ENCODE peak calls at places on chromosomes 4 and X, in six cellular contexts. One of them, this sample, is unnamed.

GRCh38 chr4:8707045-8707781 is 114.6 kb downstream of the CPZ start:
- DNase-seq in testis: no peak
- DNase-seq in Calu3: no peak
- DNase-seq in NB4: no peak
- DNase-seq in GM12864: no peak
- DNase-seq in foreskin keratinocyte: no peak
- DNase-seq in this sample: no peak

GRCh38 chr4:190014771-190015537 is 12.1 kb downstream of the FRG2 start:
- DNase-seq in foreskin keratinocyte: no peak
- DNase-seq in Calu3: no peak
- DNase-seq in testis: no peak
- DNase-seq in GM12864: no peak
- DNase-seq in NB4: no peak
- DNase-seq in this sample: peak; percentile 58

GRCh38 chr4:188934320-188934975 is 795.2 kb downstream of the TRIML1 start:
- DNase-seq in NB4: no peak
- DNase-seq in Calu3: peak; percentile 49
- DNase-seq in GM12864: no peak
- DNase-seq in foreskin keratinocyte: peak; percentile 66
- DNase-seq in testis: no peak
- DNase-seq in this sample: no peak

GRCh38 chrX:43703211-43703791 is 47.2 kb downstream of the MAOA start:
- DNase-seq in testis: no peak
- DNase-seq in NB4: no peak
- DNase-seq in Calu3: no peak
- DNase-seq in foreskin keratinocyte: no peak
- DNase-seq in GM12864: no peak
- DNase-seq in this sample: no peak

GRCh38 chr4:109410776-109411175 is 22.8 kb upstream of the SEC24B start:
- DNase-seq in foreskin keratinocyte: no peak
- DNase-seq in testis: no peak
- DNase-seq in GM12864: no peak
- DNase-seq in Calu3: peak; percentile 14
- DNase-seq in NB4: no peak
- DNase-seq in this sample: no peak

GRCh38 chr4:98544818-98545399 is 113.5 kb downstream of the TSPAN5 start:
- DNase-seq in GM12864: no peak
- DNase-seq in foreskin keratinocyte: no peak
- DNase-seq in testis: no peak
- DNase-seq in Calu3: no peak
- DNase-seq in NB4: no peak
- DNase-seq in this sample: no peak

GRCh38 chrX:13415551-13415950 is 95.7 kb upstream of the ATXN3L start:
- DNase-seq in NB4: no peak
- DNase-seq in Calu3: no peak
- DNase-seq in testis: no peak
- DNase-seq in foreskin keratinocyte: no peak
- DNase-seq in GM12864: no peak
- DNase-seq in this sample: no peak

GRCh38 chrX:22171287-22172060 is 101.2 kb upstream of the CBLL2 start:
- DNase-seq in GM12864: no peak
- DNase-seq in Calu3: no peak
- DNase-seq in testis: no peak
- DNase-seq in NB4: no peak
- DNase-seq in foreskin keratinocyte: no peak
- DNase-seq in this sample: no peak

GRCh38 chrX:110402091-110402854 is 43.6 kb downstream of the RTL9 start:
- DNase-seq in Calu3: no peak
- DNase-seq in testis: no peak
- DNase-seq in GM12864: no peak
- DNase-seq in NB4: no peak
- DNase-seq in foreskin keratinocyte: peak; percentile 74
- DNase-seq in this sample: no peak

GRCh38 chr4:112327950-112328349 is 30.8 kb downstream of the ALPK1 start:
- DNase-seq in Calu3: no peak
- DNase-seq in GM12864: no peak
- DNase-seq in testis: no peak
- DNase-seq in foreskin keratinocyte: peak; percentile 18
- DNase-seq in NB4: peak; percentile 62
- DNase-seq in this sample: peak; percentile 42

GRCh38 chr4:142549726-142550463 is 296.2 kb downstream of the INPP4B start:
- DNase-seq in GM12864: no peak
- DNase-seq in foreskin keratinocyte: peak; percentile 99
- DNase-seq in NB4: no peak
- DNase-seq in Calu3: peak; percentile 72
- DNase-seq in testis: no peak
- DNase-seq in this sample: no peak

GRCh38 chr4:3420956-3421355 is 20.8 kb upstream of the HGFAC start:
- DNase-seq in Calu3: no peak
- DNase-seq in NB4: no peak
- DNase-seq in GM12864: no peak
- DNase-seq in foreskin keratinocyte: no peak
- DNase-seq in testis: no peak
- DNase-seq in this sample: no peak

GRCh38 chr4:76208005-76208765 is 5.4 kb downstream of the SCARB2 start:
- DNase-seq in testis: peak; percentile 84
- DNase-seq in Calu3: peak; percentile 29
- DNase-seq in GM12864: no peak
- DNase-seq in foreskin keratinocyte: peak; percentile 75
- DNase-seq in NB4: peak; percentile 18
- DNase-seq in this sample: no peak

GRCh38 chrX:110125435-110125834 is 122.5 kb downstream of the TMEM164 start:
- DNase-seq in NB4: no peak
- DNase-seq in foreskin keratinocyte: no peak
- DNase-seq in GM12864: no peak
- DNase-seq in testis: no peak
- DNase-seq in Calu3: peak; percentile 9
- DNase-seq in this sample: no peak

GRCh38 chr4:101787917-101788316 is 2.6 kb upstream of the BANK1 start:
- DNase-seq in Calu3: no peak
- DNase-seq in foreskin keratinocyte: no peak
- DNase-seq in NB4: no peak
- DNase-seq in testis: no peak
- DNase-seq in GM12864: no peak
- DNase-seq in this sample: no peak

GRCh38 chr4:44727471-44727870 is 1.1 kb upstream of the GNPDA2 start:
- DNase-seq in foreskin keratinocyte: no peak
- DNase-seq in NB4: no peak
- DNase-seq in Calu3: no peak
- DNase-seq in GM12864: no peak
- DNase-seq in testis: no peak
- DNase-seq in this sample: no peak

GRCh38 chr4:44725166-44725565 is 1.2 kb downstream of the GNPDA2 start:
- DNase-seq in NB4: no peak
- DNase-seq in foreskin keratinocyte: no peak
- DNase-seq in GM12864: peak; percentile 4
- DNase-seq in Calu3: no peak
- DNase-seq in testis: no peak
- DNase-seq in this sample: no peak

GRCh38 chr4:44722001-44722400 is 4.4 kb downstream of the GNPDA2 start:
- DNase-seq in foreskin keratinocyte: peak; percentile 44
- DNase-seq in testis: no peak
- DNase-seq in Calu3: no peak
- DNase-seq in GM12864: no peak
- DNase-seq in NB4: no peak
- DNase-seq in this sample: no peak

DNA sequence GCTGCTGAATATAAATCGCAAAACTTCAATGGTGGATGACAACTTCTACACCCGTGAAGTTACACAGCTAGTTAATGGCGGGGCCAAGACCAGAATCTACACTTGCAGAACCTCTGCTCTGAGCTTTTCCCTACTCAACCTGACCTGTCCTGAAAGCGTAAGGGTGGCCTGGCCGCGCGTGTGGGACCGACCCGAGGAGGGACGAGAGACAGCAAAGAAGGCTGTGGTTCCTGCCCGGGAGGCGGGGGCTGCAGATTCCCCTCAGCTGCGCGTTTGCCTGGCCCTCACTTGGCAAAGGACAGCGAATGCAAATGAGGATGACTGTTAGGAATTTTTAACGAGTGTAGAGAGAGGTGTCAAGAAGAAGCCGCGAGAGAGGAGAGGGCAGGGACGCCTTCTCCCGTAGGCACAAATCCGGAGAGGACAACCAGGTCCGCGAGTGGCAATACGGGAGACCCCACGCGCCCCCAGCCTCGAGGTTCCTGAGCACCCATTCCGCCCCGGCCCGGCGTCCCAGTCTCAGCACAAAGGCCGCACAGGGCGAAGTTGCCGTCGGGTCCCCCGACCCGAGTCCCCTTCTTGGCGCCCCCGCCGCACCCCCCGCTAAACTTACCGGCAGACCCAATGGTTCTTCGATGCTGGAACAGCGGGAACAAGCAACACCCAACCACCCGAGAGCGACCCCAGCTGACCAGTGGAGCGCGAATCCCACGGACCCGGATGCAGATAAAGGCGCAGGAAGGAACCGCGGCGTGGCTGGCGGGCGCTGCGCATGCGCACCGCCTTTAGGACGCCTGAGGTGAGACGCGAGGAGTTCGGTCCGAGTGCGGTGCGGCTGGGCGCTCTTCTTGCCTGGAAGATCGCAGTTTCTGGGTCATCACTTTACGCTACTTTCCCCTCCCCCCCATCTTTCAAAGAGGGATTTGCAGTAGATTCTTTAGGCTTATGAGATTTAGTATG is at the start of gene GNPDA2:
- DNase-seq in NB4: peak; percentile 87
- DNase-seq in GM12864: peak; percentile 57
- DNase-seq in foreskin keratinocyte: peak; percentile 44
- DNase-seq in testis: peak; percentile 95
- DNase-seq in Calu3: peak; percentile 74
- DNase-seq in this sample: peak; percentile 86
- TF ChIP-seq CTCF in NB4: no peak
- TF ChIP-seq CTCF in GM12864: no peak
- TF ChIP-seq CTCF in foreskin keratinocyte: peak; percentile 46
- TF ChIP-seq CTCF in testis: no peak
- TF ChIP-seq CTCF in Calu3: no peak
- TF ChIP-seq CTCF in this sample: no peak

GRCh38 chr4:24924309-24924781 is 11.5 kb upstream of the CCDC149 start:
- DNase-seq in Calu3: no peak
- DNase-seq in foreskin keratinocyte: no peak
- DNase-seq in GM12864: no peak
- DNase-seq in testis: no peak
- DNase-seq in NB4: no peak
- DNase-seq in this sample: no peak
- TF ChIP-seq CTCF in Calu3: no peak
- TF ChIP-seq CTCF in foreskin keratinocyte: no peak
- TF ChIP-seq CTCF in GM12864: no peak
- TF ChIP-seq CTCF in testis: no peak
- TF ChIP-seq CTCF in NB4: no peak
- TF ChIP-seq CTCF in this sample: no peak

GRCh38 chrX:24259544-24260240 is 54.2 kb downstream of the SUPT20HL2 start:
- DNase-seq in Calu3: peak; percentile 43
- DNase-seq in testis: peak; percentile 67
- DNase-seq in GM12864: no peak
- DNase-seq in NB4: peak; percentile 73
- DNase-seq in foreskin keratinocyte: peak; percentile 24
- DNase-seq in this sample: peak; percentile 13
- TF ChIP-seq CTCF in Calu3: no peak
- TF ChIP-seq CTCF in testis: peak; percentile 30
- TF ChIP-seq CTCF in GM12864: peak; percentile 43
- TF ChIP-seq CTCF in NB4: peak; percentile 53
- TF ChIP-seq CTCF in foreskin keratinocyte: peak; percentile 79
- TF ChIP-seq CTCF in this sample: peak; percentile 28

GRCh38 chr4:10283761-10284160 is 167.2 kb upstream of the WDR1 start:
- DNase-seq in Calu3: no peak
- DNase-seq in testis: no peak
- DNase-seq in foreskin keratinocyte: peak; percentile 95
- DNase-seq in NB4: no peak
- DNase-seq in GM12864: no peak
- DNase-seq in this sample: no peak
- TF ChIP-seq CTCF in Calu3: no peak
- TF ChIP-seq CTCF in testis: no peak
- TF ChIP-seq CTCF in foreskin keratinocyte: no peak
- TF ChIP-seq CTCF in NB4: no peak
- TF ChIP-seq CTCF in GM12864: no peak
- TF ChIP-seq CTCF in this sample: no peak

GRCh38 chr4:82555279-82555678 is 6.5 kb downstream of the TMEM150C start:
- DNase-seq in NB4: peak; percentile 23
- DNase-seq in GM12864: no peak
- DNase-seq in foreskin keratinocyte: no peak
- DNase-seq in Calu3: no peak
- DNase-seq in testis: no peak
- DNase-seq in this sample: no peak
- TF ChIP-seq CTCF in NB4: peak; percentile 26
- TF ChIP-seq CTCF in GM12864: no peak
- TF ChIP-seq CTCF in foreskin keratinocyte: peak; percentile 24
- TF ChIP-seq CTCF in Calu3: no peak
- TF ChIP-seq CTCF in testis: no peak
- TF ChIP-seq CTCF in this sample: no peak

DNA sequence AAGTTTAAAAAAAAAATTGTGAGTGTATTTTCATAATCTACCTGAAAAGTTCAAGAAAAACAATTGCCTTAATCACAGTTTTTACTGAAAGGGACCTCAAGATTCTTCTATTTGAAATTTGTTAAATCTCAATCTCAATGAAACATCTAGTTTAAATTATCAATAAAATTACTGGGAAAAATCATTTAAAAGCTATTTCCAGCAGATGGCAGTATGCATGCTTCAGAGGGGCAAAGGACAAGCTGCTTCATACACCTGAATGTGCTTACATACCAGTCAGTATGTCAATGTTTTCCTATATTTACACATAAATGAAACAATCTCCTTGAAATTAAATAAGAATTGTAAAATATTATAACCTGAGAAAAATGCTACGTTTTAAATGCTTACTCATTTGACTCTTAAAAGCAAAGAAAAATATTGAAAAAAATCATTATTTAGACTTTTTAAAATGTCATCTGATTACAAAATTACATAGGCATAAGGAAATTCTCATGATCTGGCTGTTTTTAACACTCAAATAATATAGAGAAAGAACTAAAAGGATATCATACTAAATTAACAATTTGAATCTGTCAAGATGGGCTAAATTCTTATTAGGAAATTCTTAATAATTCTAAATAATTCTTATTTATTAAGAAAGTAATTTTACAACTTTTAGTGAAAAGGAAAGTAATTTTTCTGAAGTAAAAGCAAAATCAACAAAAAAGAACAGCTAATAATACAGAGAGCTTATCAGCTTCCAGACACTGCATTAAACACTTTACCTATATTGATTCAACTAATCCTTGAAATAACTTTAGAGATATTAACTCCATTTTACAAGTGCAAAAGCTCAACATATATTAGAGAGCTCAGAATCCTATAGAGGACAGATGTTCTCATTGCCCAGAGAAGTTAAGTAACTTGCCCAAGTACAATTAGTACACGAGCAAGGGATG is 242.1 kb downstream of the ADAMTS3 start:
- DNase-seq in Calu3: no peak
- DNase-seq in NB4: peak; percentile 30
- DNase-seq in foreskin keratinocyte: no peak
- DNase-seq in GM12864: peak; percentile 4
- DNase-seq in testis: no peak
- DNase-seq in this sample: peak; percentile 6
- TF ChIP-seq CTCF in Calu3: peak; percentile 26
- TF ChIP-seq CTCF in NB4: peak; percentile 29
- TF ChIP-seq CTCF in foreskin keratinocyte: peak; percentile 86
- TF ChIP-seq CTCF in GM12864: peak; percentile 40
- TF ChIP-seq CTCF in testis: peak; percentile 58
- TF ChIP-seq CTCF in this sample: peak; percentile 15

GRCh38 chr4:176102414-176102813 is 36.8 kb downstream of the WDR17 start:
- DNase-seq in foreskin keratinocyte: no peak
- DNase-seq in NB4: no peak
- DNase-seq in testis: no peak
- DNase-seq in GM12864: no peak
- DNase-seq in Calu3: no peak
- DNase-seq in this sample: no peak

GRCh38 chr4:176099314-176099713 is 33.7 kb downstream of the WDR17 start:
- DNase-seq in testis: no peak
- DNase-seq in NB4: no peak
- DNase-seq in Calu3: no peak
- DNase-seq in GM12864: no peak
- DNase-seq in foreskin keratinocyte: no peak
- DNase-seq in this sample: no peak
- TF ChIP-seq CTCF in testis: no peak
- TF ChIP-seq CTCF in NB4: no peak
- TF ChIP-seq CTCF in Calu3: no peak
- TF ChIP-seq CTCF in GM12864: no peak
- TF ChIP-seq CTCF in foreskin keratinocyte: peak; percentile 32
- TF ChIP-seq CTCF in this sample: no peak

This sample was measured in GM20000.